ENCODE peak calls at places on chromosomes 12 and 14, in six cellular contexts. One of them, this sample, is unnamed.

GRCh38 chr12:53659011-53659551 is 16.8 kb downstream of the ATP5MC2 start:
- DNase-seq in adrenal gland: peak; percentile 30
- DNase-seq in astrocyte of the spinal cord: peak; percentile 93
- DNase-seq in cardiac muscle cell: no peak
- DNase-seq in BJ: no peak
- DNase-seq in AG10803: peak; percentile 77
- DNase-seq in this sample: no peak

GRCh38 chr14:61472025-61472672 is 150.8 kb downstream of the PRKCH start:
- DNase-seq in adrenal gland: peak; percentile 66
- DNase-seq in astrocyte of the spinal cord: peak; percentile 98
- DNase-seq in cardiac muscle cell: peak; percentile 54
- DNase-seq in BJ: peak; percentile 96
- DNase-seq in AG10803: peak; percentile 98
- DNase-seq in this sample: peak; percentile 97

GRCh38 chr12:12784116-12784515 is 1.3 kb upstream of the APOLD1 start:
- DNase-seq in adrenal gland: no peak
- DNase-seq in astrocyte of the spinal cord: no peak
- DNase-seq in cardiac muscle cell: no peak
- DNase-seq in BJ: no peak
- DNase-seq in AG10803: no peak
- DNase-seq in this sample: no peak

GRCh38 chr12:80909370-80909769 is 28.4 kb downstream of the LIN7A start:
- DNase-seq in adrenal gland: no peak
- DNase-seq in astrocyte of the spinal cord: no peak
- DNase-seq in cardiac muscle cell: no peak
- DNase-seq in BJ: no peak
- DNase-seq in AG10803: no peak
- DNase-seq in this sample: no peak

GRCh38 chr12:65565601-65566560 is 258.4 kb upstream of the HMGA2 start:
- DNase-seq in adrenal gland: no peak
- DNase-seq in astrocyte of the spinal cord: peak; percentile 95
- DNase-seq in cardiac muscle cell: peak; percentile 35
- DNase-seq in BJ: peak; percentile 98
- DNase-seq in AG10803: peak; percentile 98
- DNase-seq in this sample: peak; percentile 95

GRCh38 chr12:10392394-10392930 is 2.6 kb upstream of the KLRK1 start:
- DNase-seq in adrenal gland: peak; percentile 68
- DNase-seq in astrocyte of the spinal cord: peak; percentile 98
- DNase-seq in cardiac muscle cell: no peak
- DNase-seq in BJ: peak; percentile 51
- DNase-seq in AG10803: peak; percentile 98
- DNase-seq in this sample: peak; percentile 89

GRCh38 chr14:105187935-105188524 is 6.9 kb upstream of the NUDT14 start:
- DNase-seq in adrenal gland: no peak
- DNase-seq in astrocyte of the spinal cord: no peak
- DNase-seq in cardiac muscle cell: no peak
- DNase-seq in BJ: no peak
- DNase-seq in AG10803: no peak
- DNase-seq in this sample: no peak

GRCh38 chr14:64732536-64733120 is 28.4 kb downstream of the PLEKHG3 start:
- DNase-seq in adrenal gland: no peak
- DNase-seq in astrocyte of the spinal cord: no peak
- DNase-seq in cardiac muscle cell: no peak
- DNase-seq in BJ: no peak
- DNase-seq in AG10803: no peak
- DNase-seq in this sample: no peak

GRCh38 chr12:71014180-71014785 is 93.7 kb upstream of the PTPRR start:
- DNase-seq in adrenal gland: no peak
- DNase-seq in astrocyte of the spinal cord: peak; percentile 49
- DNase-seq in cardiac muscle cell: peak; percentile 55
- DNase-seq in BJ: no peak
- DNase-seq in AG10803: peak; percentile 57
- DNase-seq in this sample: no peak

GRCh38 chr12:100027671-100028070 is 42.9 kb upstream of the ANKS1B start:
- DNase-seq in adrenal gland: no peak
- DNase-seq in astrocyte of the spinal cord: no peak
- DNase-seq in cardiac muscle cell: no peak
- DNase-seq in BJ: no peak
- DNase-seq in AG10803: peak; percentile 62
- DNase-seq in this sample: no peak

GRCh38 chr14:59098377-59098776 is 90.1 kb upstream of the DAAM1 start:
- DNase-seq in adrenal gland: no peak
- DNase-seq in astrocyte of the spinal cord: peak; percentile 78
- DNase-seq in cardiac muscle cell: no peak
- DNase-seq in BJ: peak; percentile 75
- DNase-seq in AG10803: peak; percentile 85
- DNase-seq in this sample: peak; percentile 79

GRCh38 chr14:82533351-82533750 is 999.7 kb upstream of the SEL1L start:
- DNase-seq in adrenal gland: no peak
- DNase-seq in astrocyte of the spinal cord: no peak
- DNase-seq in cardiac muscle cell: no peak
- DNase-seq in BJ: no peak
- DNase-seq in AG10803: no peak
- DNase-seq in this sample: no peak
- TF ChIP-seq CTCF in adrenal gland: no peak
- TF ChIP-seq CTCF in astrocyte of the spinal cord: no peak
- TF ChIP-seq CTCF in cardiac muscle cell: no peak
- TF ChIP-seq CTCF in BJ: no peak
- TF ChIP-seq CTCF in AG10803: no peak
- TF ChIP-seq CTCF in this sample: no peak

GRCh38 chr12:63149884-63150254 is 1.1 kb downstream of the AVPR1A start:
- DNase-seq in adrenal gland: peak; percentile 25
- DNase-seq in astrocyte of the spinal cord: no peak
- DNase-seq in cardiac muscle cell: no peak
- DNase-seq in BJ: no peak
- DNase-seq in AG10803: no peak
- DNase-seq in this sample: no peak
- H3K4me3 ChIP-seq in adrenal gland: peak overlapping the region; percentile 34
- H3K4me3 ChIP-seq in astrocyte of the spinal cord: no peak overlapping the region
- H3K4me3 ChIP-seq in cardiac muscle cell: no peak overlapping the region
- H3K4me3 ChIP-seq in BJ: no peak overlapping the region
- H3K4me3 ChIP-seq in AG10803: no peak overlapping the region
- H3K4me3 ChIP-seq in this sample: no peak overlapping the region

GRCh38 chr12:51821423-51822260 is 26.9 kb downstream of the FIGNL2 start:
- DNase-seq in adrenal gland: no peak
- DNase-seq in astrocyte of the spinal cord: no peak
- DNase-seq in cardiac muscle cell: no peak
- DNase-seq in BJ: no peak
- DNase-seq in AG10803: no peak
- DNase-seq in this sample: no peak

GRCh38 chr12:51825216-51825615 is 23.3 kb downstream of the FIGNL2 start:
- DNase-seq in adrenal gland: no peak
- DNase-seq in astrocyte of the spinal cord: no peak
- DNase-seq in cardiac muscle cell: no peak
- DNase-seq in BJ: no peak
- DNase-seq in AG10803: no peak
- DNase-seq in this sample: no peak

GRCh38 chr12:51822261-51822616 is 26.3 kb downstream of the FIGNL2 start:
- DNase-seq in adrenal gland: no peak
- DNase-seq in astrocyte of the spinal cord: no peak
- DNase-seq in cardiac muscle cell: no peak
- DNase-seq in BJ: no peak
- DNase-seq in AG10803: no peak
- DNase-seq in this sample: no peak

GRCh38 chr12:51822956-51823355 is 25.6 kb downstream of the FIGNL2 start:
- DNase-seq in adrenal gland: no peak
- DNase-seq in astrocyte of the spinal cord: no peak
- DNase-seq in cardiac muscle cell: no peak
- DNase-seq in BJ: no peak
- DNase-seq in AG10803: no peak
- DNase-seq in this sample: no peak

GRCh38 chr12:51823875-51824565 is 24.5 kb downstream of the FIGNL2 start:
- DNase-seq in adrenal gland: peak; percentile 28
- DNase-seq in astrocyte of the spinal cord: peak; percentile 54
- DNase-seq in cardiac muscle cell: peak; percentile 70
- DNase-seq in BJ: no peak
- DNase-seq in AG10803: peak; percentile 72
- DNase-seq in this sample: peak; percentile 43
- TF ChIP-seq CTCF in adrenal gland: peak; percentile 53
- TF ChIP-seq CTCF in astrocyte of the spinal cord: peak; percentile 62
- TF ChIP-seq CTCF in cardiac muscle cell: peak; percentile 59
- TF ChIP-seq CTCF in BJ: peak; percentile 64
- TF ChIP-seq CTCF in AG10803: peak; percentile 74
- TF ChIP-seq CTCF in this sample: peak; percentile 78

GRCh38 chr12:110577717-110578521 is 5.2 kb downstream of the PPTC7 start:
- DNase-seq in adrenal gland: no peak
- DNase-seq in astrocyte of the spinal cord: peak; percentile 83
- DNase-seq in cardiac muscle cell: no peak
- DNase-seq in BJ: no peak
- DNase-seq in AG10803: peak; percentile 73
- DNase-seq in this sample: peak; percentile 61

GRCh38 chr12:110579889-110580253 is 3.2 kb downstream of the PPTC7 start:
- DNase-seq in adrenal gland: no peak
- DNase-seq in astrocyte of the spinal cord: no peak
- DNase-seq in cardiac muscle cell: no peak
- DNase-seq in BJ: no peak
- DNase-seq in AG10803: no peak
- DNase-seq in this sample: no peak

GRCh38 chr12:110579239-110579888 is 3.8 kb downstream of the PPTC7 start:
- DNase-seq in adrenal gland: no peak
- DNase-seq in astrocyte of the spinal cord: no peak
- DNase-seq in cardiac muscle cell: no peak
- DNase-seq in BJ: no peak
- DNase-seq in AG10803: no peak
- DNase-seq in this sample: no peak

GRCh38 chr12:110576504-110576903 is 6.6 kb downstream of the PPTC7 start:
- DNase-seq in adrenal gland: no peak
- DNase-seq in astrocyte of the spinal cord: no peak
- DNase-seq in cardiac muscle cell: no peak
- DNase-seq in BJ: no peak
- DNase-seq in AG10803: no peak
- DNase-seq in this sample: no peak

DNA sequence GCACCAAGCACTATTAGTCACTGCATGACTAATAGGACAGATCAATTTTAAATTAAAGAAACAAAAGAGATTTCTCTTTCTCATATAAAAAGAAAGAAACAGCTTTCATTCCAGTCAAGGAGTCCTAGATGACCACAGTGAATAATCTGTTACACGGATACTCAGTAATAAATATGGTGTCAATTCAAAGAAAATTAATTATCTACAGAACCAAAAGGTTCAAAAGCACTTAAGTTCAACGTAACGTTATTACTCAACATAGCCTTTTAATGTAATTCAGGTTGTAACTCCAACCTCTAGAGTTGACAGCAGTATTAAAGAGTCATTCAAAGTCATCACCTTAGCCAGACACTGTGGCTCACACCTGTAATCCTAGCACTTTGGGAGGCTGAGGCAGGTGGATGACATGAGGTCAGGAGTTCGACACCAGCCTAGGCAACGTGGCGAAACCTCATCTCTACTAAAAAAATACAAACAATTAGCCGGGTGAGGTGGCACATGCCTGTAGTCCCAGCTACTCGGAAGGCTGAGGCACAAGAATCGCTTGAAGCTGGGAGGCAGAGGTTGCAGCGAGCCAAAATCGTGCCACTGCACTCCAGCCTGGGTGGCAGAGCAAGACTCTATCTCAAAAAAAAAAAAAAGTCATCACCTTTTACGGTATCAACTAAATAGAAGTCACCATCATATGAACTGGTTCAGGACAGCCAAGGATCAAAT is 4.4 kb downstream of the PPTC7 start:
- DNase-seq in adrenal gland: no peak
- DNase-seq in astrocyte of the spinal cord: no peak
- DNase-seq in cardiac muscle cell: no peak
- DNase-seq in BJ: no peak
- DNase-seq in AG10803: no peak
- DNase-seq in this sample: no peak
- H3K4me3 ChIP-seq in adrenal gland: no peak overlapping the region
- H3K4me3 ChIP-seq in astrocyte of the spinal cord: no peak overlapping the region
- H3K4me3 ChIP-seq in cardiac muscle cell: no peak overlapping the region
- H3K4me3 ChIP-seq in BJ: no peak overlapping the region
- H3K4me3 ChIP-seq in AG10803: no peak overlapping the region
- H3K4me3 ChIP-seq in this sample: no peak overlapping the region

GRCh38 chr14:71166434-71166833 is 259.2 kb downstream of the PCNX1 start:
- DNase-seq in adrenal gland: peak; percentile 81
- DNase-seq in astrocyte of the spinal cord: peak; percentile 81
- DNase-seq in cardiac muscle cell: peak; percentile 46
- DNase-seq in BJ: no peak
- DNase-seq in AG10803: peak; percentile 83
- DNase-seq in this sample: peak; percentile 67
- TF ChIP-seq CTCF in adrenal gland: peak; percentile 82
- TF ChIP-seq CTCF in astrocyte of the spinal cord: peak; percentile 93
- TF ChIP-seq CTCF in cardiac muscle cell: peak; percentile 73
- TF ChIP-seq CTCF in BJ: peak; percentile 73
- TF ChIP-seq CTCF in AG10803: peak; percentile 96
- TF ChIP-seq CTCF in this sample: peak; percentile 96

GRCh38 chr14:97634786-97635185 is 837.6 kb downstream of the VRK1 start:
- DNase-seq in adrenal gland: no peak
- DNase-seq in astrocyte of the spinal cord: no peak
- DNase-seq in cardiac muscle cell: no peak
- DNase-seq in BJ: no peak
- DNase-seq in AG10803: peak; percentile 25
- DNase-seq in this sample: no peak
- H3K4me3 ChIP-seq in adrenal gland: no peak overlapping the region
- H3K4me3 ChIP-seq in astrocyte of the spinal cord: no peak overlapping the region
- H3K4me3 ChIP-seq in cardiac muscle cell: no peak overlapping the region
- H3K4me3 ChIP-seq in BJ: no peak overlapping the region
- H3K4me3 ChIP-seq in AG10803: peak overlapping the region; percentile 59
- H3K4me3 ChIP-seq in this sample: no peak overlapping the region

GRCh38 chr14:100687386-100687785 is 39.3 kb upstream of the DLK1 start:
- DNase-seq in adrenal gland: no peak
- DNase-seq in astrocyte of the spinal cord: no peak
- DNase-seq in cardiac muscle cell: no peak
- DNase-seq in BJ: no peak
- DNase-seq in AG10803: no peak
- DNase-seq in this sample: no peak
- TF ChIP-seq CTCF in adrenal gland: no peak
- TF ChIP-seq CTCF in astrocyte of the spinal cord: no peak
- TF ChIP-seq CTCF in cardiac muscle cell: no peak
- TF ChIP-seq CTCF in BJ: no peak
- TF ChIP-seq CTCF in AG10803: no peak
- TF ChIP-seq CTCF in this sample: no peak

DNA sequence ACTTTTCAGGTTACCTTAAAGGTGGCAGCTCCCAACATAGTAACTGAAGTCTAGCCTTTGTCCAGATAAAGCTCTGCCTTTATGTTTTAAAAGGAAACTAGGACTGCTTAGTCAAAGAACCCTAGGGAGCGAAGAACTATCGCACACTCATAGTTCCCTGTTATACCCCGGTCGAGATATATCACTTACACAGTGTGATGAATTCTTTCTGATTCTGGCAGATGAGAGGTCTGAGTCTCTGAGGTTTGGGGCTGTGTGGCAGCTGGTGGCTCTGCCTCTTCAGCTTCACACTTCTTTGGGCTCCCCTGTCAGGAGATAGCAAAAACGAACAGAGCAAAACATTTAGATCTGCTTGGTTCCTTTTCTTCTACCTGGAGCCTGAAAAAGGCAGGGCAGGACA is 17.0 kb downstream of the ACIN1 start:
- DNase-seq in adrenal gland: no peak
- DNase-seq in astrocyte of the spinal cord: no peak
- DNase-seq in cardiac muscle cell: no peak
- DNase-seq in BJ: no peak
- DNase-seq in AG10803: no peak
- DNase-seq in this sample: no peak
- H3K4me3 ChIP-seq in adrenal gland: no peak overlapping the region
- H3K4me3 ChIP-seq in astrocyte of the spinal cord: no peak overlapping the region
- H3K4me3 ChIP-seq in cardiac muscle cell: no peak overlapping the region
- H3K4me3 ChIP-seq in BJ: no peak overlapping the region
- H3K4me3 ChIP-seq in AG10803: no peak overlapping the region
- H3K4me3 ChIP-seq in this sample: no peak overlapping the region